ENCODE peak calls at places on chromosomes 1 and 21, in eight cellular contexts. One of them, this sample, is unnamed.

GRCh38 chr1:205567716-205568115 is 63.2 kb downstream of the CDK18 start:
- DNase-seq in AG10803: no peak
- DNase-seq in posterior cingulate gyrus: no peak
- DNase-seq in glutamatergic neuron: no peak
- DNase-seq in NCI-H1930: no peak
- DNase-seq in fibroblast of pulmonary artery: no peak
- DNase-seq in kidney epithelial cell: no peak
- DNase-seq in gastrocnemius medialis: no peak
- DNase-seq in this sample: no peak

GRCh38 chr1:97270508-97271307 is 549.1 kb downstream of the PTBP2 start:
- DNase-seq in fibroblast of pulmonary artery: peak
- DNase-seq in NCI-H1930: no peak
- DNase-seq in gastrocnemius medialis: no peak
- DNase-seq in glutamatergic neuron: peak
- DNase-seq in kidney epithelial cell: no peak
- DNase-seq in posterior cingulate gyrus: no peak
- DNase-seq in AG10803: peak
- DNase-seq in this sample: no peak

GRCh38 chr1:15761729-15762128 is 3.1 kb downstream of the FBLIM1 start:
- DNase-seq in fibroblast of pulmonary artery: no peak
- DNase-seq in gastrocnemius medialis: no peak
- DNase-seq in kidney epithelial cell: no peak
- DNase-seq in glutamatergic neuron: no peak
- DNase-seq in posterior cingulate gyrus: no peak
- DNase-seq in AG10803: no peak
- DNase-seq in NCI-H1930: no peak
- DNase-seq in this sample: no peak

GRCh38 chr1:12177156-12177998 is 10.6 kb downstream of the TNFRSF1B start:
- DNase-seq in gastrocnemius medialis: no peak
- DNase-seq in fibroblast of pulmonary artery: no peak
- DNase-seq in glutamatergic neuron: no peak
- DNase-seq in NCI-H1930: no peak
- DNase-seq in posterior cingulate gyrus: no peak
- DNase-seq in kidney epithelial cell: no peak
- DNase-seq in AG10803: no peak
- DNase-seq in this sample: no peak

GRCh38 chr1:203584040-203584439 is 42.6 kb upstream of the ATP2B4 start:
- DNase-seq in kidney epithelial cell: no peak
- DNase-seq in posterior cingulate gyrus: no peak
- DNase-seq in gastrocnemius medialis: no peak
- DNase-seq in glutamatergic neuron: no peak
- DNase-seq in NCI-H1930: no peak
- DNase-seq in AG10803: peak
- DNase-seq in fibroblast of pulmonary artery: peak
- DNase-seq in this sample: no peak

GRCh38 chr1:234970731-234971476 is 157.7 kb downstream of the TOMM20 start:
- DNase-seq in gastrocnemius medialis: peak
- DNase-seq in AG10803: peak
- DNase-seq in glutamatergic neuron: peak
- DNase-seq in fibroblast of pulmonary artery: peak
- DNase-seq in posterior cingulate gyrus: no peak
- DNase-seq in kidney epithelial cell: no peak
- DNase-seq in NCI-H1930: no peak
- DNase-seq in this sample: no peak

GRCh38 chr1:205700865-205701401 is 20.6 kb upstream of the SLC45A3 start:
- DNase-seq in fibroblast of pulmonary artery: peak
- DNase-seq in kidney epithelial cell: no peak
- DNase-seq in AG10803: no peak
- DNase-seq in gastrocnemius medialis: no peak
- DNase-seq in NCI-H1930: no peak
- DNase-seq in posterior cingulate gyrus: no peak
- DNase-seq in glutamatergic neuron: no peak
- DNase-seq in this sample: no peak

GRCh38 chr21:39397651-39398385 is 47.8 kb downstream of the LCA5L start:
- DNase-seq in fibroblast of pulmonary artery: no peak
- DNase-seq in NCI-H1930: no peak
- DNase-seq in gastrocnemius medialis: no peak
- DNase-seq in glutamatergic neuron: no peak
- DNase-seq in posterior cingulate gyrus: no peak
- DNase-seq in AG10803: peak
- DNase-seq in kidney epithelial cell: no peak
- DNase-seq in this sample: no peak

GRCh38 chr21:31343680-31344480 is at the start of gene TIAM1:
- DNase-seq in fibroblast of pulmonary artery: peak
- DNase-seq in NCI-H1930: no peak
- DNase-seq in AG10803: peak
- DNase-seq in kidney epithelial cell: no peak
- DNase-seq in posterior cingulate gyrus: peak
- DNase-seq in glutamatergic neuron: peak
- DNase-seq in gastrocnemius medialis: peak
- DNase-seq in this sample: no peak

GRCh38 chr1:168089979-168090337 is 46.8 kb downstream of the GPR161 start:
- DNase-seq in posterior cingulate gyrus: no peak
- DNase-seq in NCI-H1930: no peak
- DNase-seq in kidney epithelial cell: no peak
- DNase-seq in AG10803: no peak
- DNase-seq in glutamatergic neuron: no peak
- DNase-seq in gastrocnemius medialis: no peak
- DNase-seq in fibroblast of pulmonary artery: no peak
- DNase-seq in this sample: no peak

GRCh38 chr1:241998950-241999495 is at the start of gene MAP1LC3C:
- DNase-seq in kidney epithelial cell: no peak
- DNase-seq in posterior cingulate gyrus: no peak
- DNase-seq in gastrocnemius medialis: no peak
- DNase-seq in NCI-H1930: no peak
- DNase-seq in glutamatergic neuron: peak
- DNase-seq in AG10803: no peak
- DNase-seq in fibroblast of pulmonary artery: no peak
- DNase-seq in this sample: no peak

GRCh38 chr1:48674641-48675040 is 102.0 kb downstream of the BEND5 start:
- DNase-seq in NCI-H1930: no peak
- DNase-seq in posterior cingulate gyrus: no peak
- DNase-seq in fibroblast of pulmonary artery: peak
- DNase-seq in AG10803: peak
- DNase-seq in kidney epithelial cell: peak
- DNase-seq in gastrocnemius medialis: no peak
- DNase-seq in glutamatergic neuron: no peak
- DNase-seq in this sample: no peak

GRCh38 chr1:27958513-27958912 is 1.3 kb upstream of the XKR8 start:
- DNase-seq in gastrocnemius medialis: no peak
- DNase-seq in NCI-H1930: no peak
- DNase-seq in kidney epithelial cell: no peak
- DNase-seq in fibroblast of pulmonary artery: no peak
- DNase-seq in glutamatergic neuron: no peak
- DNase-seq in posterior cingulate gyrus: no peak
- DNase-seq in AG10803: no peak
- DNase-seq in this sample: no peak

GRCh38 chr1:224274970-224275626 is 54.9 kb downstream of the NVL start:
- DNase-seq in kidney epithelial cell: no peak
- DNase-seq in AG10803: no peak
- DNase-seq in NCI-H1930: no peak
- DNase-seq in posterior cingulate gyrus: no peak
- DNase-seq in fibroblast of pulmonary artery: no peak
- DNase-seq in glutamatergic neuron: no peak
- DNase-seq in gastrocnemius medialis: no peak
- DNase-seq in this sample: no peak

GRCh38 chr1:54564312-54565112 is 16.5 kb downstream of the ACOT11 start:
- DNase-seq in posterior cingulate gyrus: peak
- DNase-seq in glutamatergic neuron: no peak
- DNase-seq in gastrocnemius medialis: peak
- DNase-seq in kidney epithelial cell: no peak
- DNase-seq in AG10803: no peak
- DNase-seq in NCI-H1930: no peak
- DNase-seq in fibroblast of pulmonary artery: no peak
- DNase-seq in this sample: no peak

GRCh38 chr1:91402023-91402422 is 2.6 kb downstream of the HFM1 start:
- DNase-seq in NCI-H1930: no peak
- DNase-seq in gastrocnemius medialis: no peak
- DNase-seq in fibroblast of pulmonary artery: peak
- DNase-seq in kidney epithelial cell: no peak
- DNase-seq in posterior cingulate gyrus: no peak
- DNase-seq in glutamatergic neuron: no peak
- DNase-seq in AG10803: peak
- DNase-seq in this sample: peak

GRCh38 chr1:150106331-150106730 is 38.8 kb downstream of the VPS45 start:
- DNase-seq in gastrocnemius medialis: no peak
- DNase-seq in NCI-H1930: no peak
- DNase-seq in posterior cingulate gyrus: no peak
- DNase-seq in kidney epithelial cell: no peak
- DNase-seq in AG10803: no peak
- DNase-seq in glutamatergic neuron: no peak
- DNase-seq in fibroblast of pulmonary artery: no peak
- DNase-seq in this sample: no peak